ENCODE peak calls at places on chromosome 16, in four cellular contexts. One of them, this sample, is unnamed.

GRCh38 chr16:27179500-27180072 is 23.7 kb upstream of the KDM8 start:
- DNase-seq in neural progenitor cell: peak
- DNase-seq in GM23338: peak
- DNase-seq in HCT116: peak
- DNase-seq in this sample: peak

GRCh38 chr16:52346709-52347108 is 200.2 kb downstream of the TOX3 start:
- DNase-seq in HCT116: no peak
- DNase-seq in neural progenitor cell: no peak
- DNase-seq in GM23338: no peak
- DNase-seq in this sample: no peak

GRCh38 chr16:19073344-19073743 is 5.9 kb downstream of the COQ7 start:
- DNase-seq in HCT116: no peak
- DNase-seq in neural progenitor cell: no peak
- DNase-seq in GM23338: no peak
- DNase-seq in this sample: no peak

GRCh38 chr16:66850115-66850815 is 6.1 kb downstream of the CA7 start:
- DNase-seq in HCT116: no peak
- DNase-seq in GM23338: no peak
- DNase-seq in neural progenitor cell: no peak
- DNase-seq in this sample: no peak

GRCh38 chr16:11067266-11067665 is 122.9 kb downstream of the CLEC16A start:
- DNase-seq in HCT116: no peak
- DNase-seq in GM23338: no peak
- DNase-seq in neural progenitor cell: no peak
- DNase-seq in this sample: no peak

GRCh38 chr16:2937170-2937569 is 25.4 kb downstream of the FLYWCH1 start:
- DNase-seq in neural progenitor cell: no peak
- DNase-seq in GM23338: no peak
- DNase-seq in HCT116: no peak
- DNase-seq in this sample: no peak

GRCh38 chr16:85607331-85607765 is 5.8 kb upstream of the GSE1 start:
- DNase-seq in HCT116: no peak
- DNase-seq in GM23338: peak
- DNase-seq in neural progenitor cell: peak
- DNase-seq in this sample: no peak

GRCh38 chr16:72829846-72830620 is 217.9 kb downstream of the ZFHX3 start:
- DNase-seq in neural progenitor cell: no peak
- DNase-seq in HCT116: no peak
- DNase-seq in GM23338: no peak
- DNase-seq in this sample: no peak

GRCh38 chr16:50557046-50557445 is 8.8 kb downstream of the NKD1 start:
- DNase-seq in neural progenitor cell: no peak
- DNase-seq in GM23338: no peak
- DNase-seq in HCT116: no peak
- DNase-seq in this sample: no peak

GRCh38 chr16:66703359-66704215 is 7.0 kb upstream of the CMTM4 start:
- DNase-seq in HCT116: no peak
- DNase-seq in GM23338: no peak
- DNase-seq in neural progenitor cell: no peak
- DNase-seq in this sample: no peak

GRCh38 chr16:65312071-65312470 is 190.2 kb upstream of the CDH11 start:
- DNase-seq in HCT116: no peak
- DNase-seq in GM23338: no peak
- DNase-seq in neural progenitor cell: no peak
- DNase-seq in this sample: no peak

GRCh38 chr16:11232852-11233726 is 22.9 kb downstream of the SOCS1 start:
- DNase-seq in neural progenitor cell: no peak
- DNase-seq in GM23338: peak
- DNase-seq in HCT116: no peak
- DNase-seq in this sample: no peak

GRCh38 chr16:49930841-49931240 is 74.9 kb upstream of the ZNF423 start:
- DNase-seq in GM23338: no peak
- DNase-seq in neural progenitor cell: no peak
- DNase-seq in HCT116: no peak
- DNase-seq in this sample: no peak

GRCh38 chr16:53745753-53746258 is 41.9 kb downstream of the FTO start:
- DNase-seq in GM23338: peak
- DNase-seq in HCT116: peak
- DNase-seq in neural progenitor cell: no peak
- DNase-seq in this sample: no peak

GRCh38 chr16:74699666-74700065 is 996 bp downstream of the MLKL start:
- DNase-seq in GM23338: no peak
- DNase-seq in neural progenitor cell: no peak
- DNase-seq in HCT116: no peak
- DNase-seq in this sample: no peak

GRCh38 chr16:54072237-54072636 is 214.3 kb downstream of the IRX3 start:
- DNase-seq in GM23338: no peak
- DNase-seq in neural progenitor cell: peak
- DNase-seq in HCT116: no peak
- DNase-seq in this sample: no peak

GRCh38 chr16:30335598-30336474 is 19.3 kb downstream of the CD2BP2 start:
- DNase-seq in GM23338: no peak
- DNase-seq in HCT116: no peak
- DNase-seq in neural progenitor cell: no peak
- DNase-seq in this sample: peak

GRCh38 chr16:88276591-88276990 is 106.2 kb upstream of the ZNF469 start:
- DNase-seq in neural progenitor cell: no peak
- DNase-seq in GM23338: no peak
- DNase-seq in HCT116: no peak
- DNase-seq in this sample: no peak

GRCh38 chr16:88264641-88265285 is 118.0 kb upstream of the ZNF469 start:
- DNase-seq in HCT116: peak
- DNase-seq in neural progenitor cell: peak
- DNase-seq in GM23338: peak
- DNase-seq in this sample: peak

GRCh38 chr16:50007744-50008143 is 17.3 kb upstream of the CNEP1R1 start:
- DNase-seq in GM23338: no peak
- DNase-seq in HCT116: no peak
- DNase-seq in neural progenitor cell: no peak
- DNase-seq in this sample: no peak

GRCh38 chr16:23121024-23121423 is 28.2 kb downstream of the USP31 start:
- DNase-seq in neural progenitor cell: peak
- DNase-seq in GM23338: no peak
- DNase-seq in HCT116: no peak
- DNase-seq in this sample: no peak

GRCh38 chr16:88073201-88073721 is 122.0 kb downstream of the BANP start:
- DNase-seq in HCT116: no peak
- DNase-seq in GM23338: no peak
- DNase-seq in neural progenitor cell: no peak
- DNase-seq in this sample: no peak

GRCh38 chr16:49468611-49469322 is 95.2 kb downstream of the C16orf78 start:
- DNase-seq in neural progenitor cell: no peak
- DNase-seq in GM23338: no peak
- DNase-seq in HCT116: no peak
- DNase-seq in this sample: no peak

GRCh38 chr16:88781140-88782077 is 3.6 kb downstream of the PIEZO1 start:
- DNase-seq in neural progenitor cell: no peak
- DNase-seq in HCT116: no peak
- DNase-seq in GM23338: no peak
- DNase-seq in this sample: no peak

DNA sequence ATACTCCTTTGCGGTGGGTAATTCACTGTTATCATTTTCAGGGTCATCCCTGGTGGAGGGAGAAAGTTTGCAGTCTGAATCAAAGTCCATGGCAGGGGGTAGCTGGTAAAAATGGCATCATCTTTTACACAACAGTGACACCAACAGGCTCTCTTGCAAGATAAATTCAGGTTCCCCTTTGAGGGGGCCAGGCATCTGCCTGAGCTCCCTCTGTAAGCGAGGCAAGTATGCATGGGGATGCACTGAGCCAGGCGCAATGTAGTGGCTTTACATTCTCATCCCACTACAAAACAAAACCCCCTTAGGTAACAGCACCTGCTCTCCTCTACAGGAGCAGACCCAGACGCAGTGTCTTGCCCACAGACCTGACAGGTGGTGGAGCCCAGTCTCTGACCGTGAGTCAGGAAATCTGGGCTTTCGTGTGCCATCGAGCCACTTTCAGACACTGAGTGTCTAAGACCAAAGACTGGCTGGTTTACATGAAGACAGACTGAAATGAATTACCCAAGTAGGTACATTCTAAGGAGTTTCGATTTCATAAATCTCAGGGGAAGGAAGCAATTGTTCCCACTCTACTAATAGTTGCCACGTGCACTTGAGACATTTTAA is 17.7 kb downstream of the LITAFD start:
- DNase-seq in GM23338: peak
- DNase-seq in neural progenitor cell: no peak
- DNase-seq in HCT116: no peak
- DNase-seq in this sample: no peak
- TF ChIP-seq CTCF in GM23338: no peak
- TF ChIP-seq CTCF in neural progenitor cell: peak
- TF ChIP-seq CTCF in HCT116: no peak
- TF ChIP-seq CTCF in this sample: peak

GRCh38 chr16:15548482-15548891 is 94.5 kb downstream of the MARF1 start:
- DNase-seq in HCT116: no peak
- DNase-seq in GM23338: no peak
- DNase-seq in neural progenitor cell: no peak
- DNase-seq in this sample: no peak

GRCh38 chr16:15557258-15557657 is 85.7 kb downstream of the MARF1 start:
- DNase-seq in HCT116: no peak
- DNase-seq in neural progenitor cell: no peak
- DNase-seq in GM23338: no peak
- DNase-seq in this sample: no peak

GRCh38 chr16:15556130-15556529 is 86.8 kb downstream of the MARF1 start:
- DNase-seq in GM23338: no peak
- DNase-seq in HCT116: no peak
- DNase-seq in neural progenitor cell: peak
- DNase-seq in this sample: no peak

GRCh38 chr16:15552507-15552906 is 90.4 kb downstream of the MARF1 start:
- DNase-seq in GM23338: no peak
- DNase-seq in HCT116: no peak
- DNase-seq in neural progenitor cell: no peak
- DNase-seq in this sample: no peak

GRCh38 chr16:15553313-15554088 is 89.5 kb downstream of the MARF1 start:
- DNase-seq in neural progenitor cell: no peak
- DNase-seq in HCT116: no peak
- DNase-seq in GM23338: no peak
- DNase-seq in this sample: no peak
- TF ChIP-seq EZH2phosphoT487 in neural progenitor cell: no peak
- TF ChIP-seq EZH2phosphoT487 in HCT116: no peak
- TF ChIP-seq EZH2phosphoT487 in GM23338: no peak
- TF ChIP-seq EZH2phosphoT487 in this sample: no peak

DNA sequence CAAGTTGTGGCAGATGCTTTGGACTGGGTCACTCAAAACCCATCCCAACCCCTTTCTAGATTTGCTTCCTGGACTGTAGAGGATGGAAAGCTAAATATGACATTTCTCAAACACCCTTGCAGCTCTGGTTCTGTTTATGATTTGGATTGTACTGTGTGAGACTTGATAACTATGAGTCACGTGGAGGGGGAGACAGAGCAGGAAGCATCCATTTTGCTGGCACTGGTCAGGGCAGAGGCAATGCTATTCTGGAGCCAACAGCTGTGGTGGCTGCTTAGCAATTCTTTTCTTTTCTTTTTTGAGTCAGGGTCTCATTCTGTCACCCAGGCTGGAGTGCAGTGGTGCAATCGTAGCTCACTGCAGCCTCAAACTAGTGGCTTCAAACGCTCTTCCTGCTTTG is 13.6 kb upstream of the TERF2 start:
- DNase-seq in GM23338: no peak
- DNase-seq in HCT116: no peak
- DNase-seq in neural progenitor cell: no peak
- DNase-seq in this sample: no peak
- TF ChIP-seq EZH2 in GM23338: no peak
- TF ChIP-seq EZH2 in HCT116: no peak
- TF ChIP-seq EZH2 in neural progenitor cell: no peak
- TF ChIP-seq EZH2 in this sample: no peak

DNA sequence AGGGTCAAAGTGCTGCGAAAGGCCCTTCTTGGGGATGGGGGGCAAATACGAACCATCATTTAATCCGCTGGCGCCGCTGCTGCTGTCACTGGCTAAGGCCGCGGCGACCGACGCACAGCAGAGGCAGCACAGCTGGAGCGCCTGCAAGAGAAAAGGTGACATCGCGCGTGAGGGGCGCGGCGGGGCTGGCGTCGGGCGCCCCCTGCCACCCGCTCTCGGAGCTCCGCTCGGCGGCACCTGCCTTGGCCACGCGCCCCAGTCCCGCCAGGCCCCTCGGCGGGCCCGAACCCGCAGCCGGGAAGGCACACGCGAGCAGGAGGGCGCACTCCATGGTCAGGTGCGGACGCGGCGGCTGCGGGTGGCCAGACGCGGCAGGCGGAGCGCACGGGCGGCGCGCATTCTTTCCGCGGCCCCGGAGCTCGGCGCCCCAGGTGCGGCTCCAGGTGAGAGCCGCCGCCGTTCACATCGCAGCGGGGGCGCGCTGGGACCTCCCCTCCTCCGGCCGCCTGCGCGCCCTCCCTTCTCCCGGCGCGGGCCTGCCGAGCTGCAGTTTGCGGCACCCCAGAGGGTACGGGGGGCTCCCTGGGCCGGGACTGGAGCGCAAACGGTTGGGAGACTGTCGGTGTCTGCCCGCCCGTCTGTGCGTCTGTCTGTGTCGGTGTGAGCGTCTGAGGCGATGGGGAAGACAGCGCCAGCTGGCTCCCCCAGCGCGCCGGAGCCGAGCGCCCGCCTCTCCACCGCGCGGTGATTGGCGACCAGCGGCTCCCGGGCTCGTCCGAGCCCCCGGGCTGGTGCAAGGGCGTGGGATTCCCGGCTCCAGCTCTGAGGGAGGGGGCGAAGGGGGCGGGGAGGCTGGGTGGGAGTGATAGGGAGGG is at the start of gene ADAMTS18:
- DNase-seq in neural progenitor cell: peak
- DNase-seq in HCT116: no peak
- DNase-seq in GM23338: peak
- DNase-seq in this sample: peak
- TF ChIP-seq CTCF in neural progenitor cell: peak
- TF ChIP-seq CTCF in HCT116: no peak
- TF ChIP-seq CTCF in GM23338: no peak
- TF ChIP-seq CTCF in this sample: no peak

GRCh38 chr16:7392206-7392605 is 59.6 kb downstream of the RBFOX1 start:
- DNase-seq in GM23338: no peak
- DNase-seq in neural progenitor cell: no peak
- DNase-seq in HCT116: no peak
- DNase-seq in this sample: no peak

GRCh38 chr16:7393680-7394079 is 61.0 kb downstream of the RBFOX1 start:
- DNase-seq in neural progenitor cell: no peak
- DNase-seq in HCT116: no peak
- DNase-seq in GM23338: no peak
- DNase-seq in this sample: no peak

GRCh38 chr16:7394936-7395335 is 62.3 kb downstream of the RBFOX1 start:
- DNase-seq in HCT116: no peak
- DNase-seq in neural progenitor cell: no peak
- DNase-seq in GM23338: no peak
- DNase-seq in this sample: no peak

GRCh38 chr16:7391694-7392093 is 59.0 kb downstream of the RBFOX1 start:
- DNase-seq in HCT116: no peak
- DNase-seq in GM23338: no peak
- DNase-seq in neural progenitor cell: no peak
- DNase-seq in this sample: no peak

DNA sequence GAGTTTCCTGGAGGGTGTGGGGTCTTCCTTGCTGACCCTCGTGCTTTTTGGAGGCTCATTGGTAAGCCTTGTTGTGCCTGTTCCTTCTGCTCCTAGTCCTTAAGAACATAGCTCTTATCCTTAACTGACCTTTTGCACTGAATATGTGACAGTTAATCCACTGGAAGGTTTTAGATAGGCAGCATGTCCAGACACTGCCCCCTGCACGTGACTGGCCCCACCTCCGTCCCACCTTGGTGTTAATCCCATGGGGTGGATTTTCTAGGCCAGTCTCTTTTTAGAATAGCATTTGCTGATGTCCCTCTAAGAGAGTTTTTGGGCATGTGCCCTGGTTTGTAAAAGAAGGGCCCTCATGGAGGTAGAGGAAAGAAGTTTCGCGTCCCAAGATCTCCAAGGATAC is 58.3 kb downstream of the RBFOX1 start:
- DNase-seq in neural progenitor cell: no peak
- DNase-seq in GM23338: no peak
- DNase-seq in HCT116: no peak
- DNase-seq in this sample: no peak
- TF ChIP-seq EZH2phosphoT487 in neural progenitor cell: no peak
- TF ChIP-seq EZH2phosphoT487 in GM23338: no peak
- TF ChIP-seq EZH2phosphoT487 in HCT116: no peak
- TF ChIP-seq EZH2phosphoT487 in this sample: no peak